ENCODE peak calls at places on chromosomes 1 and 21, in six cellular contexts. S is AG09309, B is mesothelial cell of epicardium, L is breast epithelium, E is neural progenitor cell, X is coronary artery. C is an unnamed sample.

GRCh38 chr1:91120421-91120820 is 98.6 kb upstream of the ZNF644 start:
- DNase-seq in L (no peak), E (no peak), X (no peak), S (no peak), B (no peak), C (no peak)

GRCh38 chr1:218312509-218312908 is 27.4 kb downstream of the RRP15 start:
- DNase-seq in B (no peak), L (no peak), E (no peak), S (no peak), X (no peak), C (no peak)

GRCh38 chr1:89464008-89464407 is 60.6 kb upstream of the LRRC8B start:
- DNase-seq in E (no peak), B (no peak), S (no peak), L (no peak), X (no peak), C (no peak)

GRCh38 chr1:162056043-162056442 is 13.4 kb upstream of the NOS1AP start:
- DNase-seq in E (peak), L (peak), X (no peak), S (no peak), B (no peak), C (peak)

GRCh38 chr21:14603202-14603601 is 57.1 kb upstream of the SAMSN1 start:
- DNase-seq in S (no peak), L (no peak), B (no peak), E (no peak), X (no peak), C (no peak)

GRCh38 chr1:24021403-24022266 is 41.5 kb upstream of the SRSF10 start:
- DNase-seq in B (no peak), X (no peak), L (no peak), E (no peak), S (no peak), C (no peak)

GRCh38 chr1:149888999-149889289 is 10.4 kb upstream of the BOLA1 start:
- DNase-seq in L (no peak), X (no peak), B (no peak), S (no peak), E (peak), C (no peak)

GRCh38 chr1:168497376-168497952 is 46.3 kb downstream of the XCL2 start:
- DNase-seq in S (no peak), E (no peak), L (no peak), B (no peak), X (no peak), C (no peak)

GRCh38 chr1:206682111-206682510 is 2.6 kb upstream of the MAPKAPK2 start:
- DNase-seq in L (no peak), E (no peak), B (no peak), X (no peak), S (no peak), C (peak)

GRCh38 chr1:8294170-8294697 is 23.7 kb upstream of the SLC45A1 start:
- DNase-seq in S (no peak), X (no peak), B (no peak), L (no peak), E (no peak), C (no peak)

GRCh38 chr1:20443703-20444587 is 42.1 kb downstream of the CAMK2N1 start:
- DNase-seq in X (no peak), S (no peak), L (peak), B (no peak), E (peak), C (no peak)

GRCh38 chr1:158035976-158036583 is 42.6 kb downstream of the KIRREL1 start:
- DNase-seq in L (no peak), B (no peak), E (peak), S (no peak), X (no peak), C (no peak)

GRCh38 chr1:18944810-18945209 is 11.7 kb downstream of the IFFO2 start:
- DNase-seq in L (no peak), S (no peak), E (no peak), B (no peak), X (no peak), C (no peak)

GRCh38 chr1:24902471-24902891 is 27.6 kb downstream of the RUNX3 start:
- DNase-seq in L (peak), X (peak), E (no peak), B (no peak), S (no peak), C (no peak)

GRCh38 chr1:50275564-50275963 is 147.7 kb downstream of the DMRTA2 start:
- DNase-seq in E (no peak), L (no peak), S (no peak), B (no peak), X (no peak), C (no peak)

GRCh38 chr1:153752561-153753195 is 22.5 kb upstream of the SLC27A3 start:
- DNase-seq in S (no peak), B (no peak), E (no peak), X (peak), L (no peak), C (no peak)

GRCh38 chr1:167524651-167525050 is 6.3 kb upstream of the CD247 start:
- DNase-seq in B (no peak), X (no peak), L (no peak), S (no peak), E (no peak), C (no peak)

GRCh38 chr1:10615336-10615735 is 140.6 kb downstream of the PEX14 start:
- DNase-seq in S (no peak), X (peak), E (no peak), B (no peak), L (peak), C (no peak)

GRCh38 chr1:183871142-183871541 is 66.2 kb downstream of the RGL1 start:
- DNase-seq in B (no peak), X (no peak), E (peak), S (no peak), L (no peak), C (no peak)

GRCh38 chr1:94336991-94337390 is 81.2 kb upstream of the ABCD3 start:
- DNase-seq in B (no peak), L (no peak), S (no peak), X (no peak), E (no peak), C (no peak)

GRCh38 chr1:216293673-216294072 is 129.6 kb downstream of the USH2A start:
- DNase-seq in S (no peak), X (no peak), L (no peak), B (no peak), E (no peak), C (no peak)

GRCh38 chr1:238581332-238581731 is 690.6 kb upstream of the ZP4 start:
- DNase-seq in E (no peak), X (no peak), S (no peak), L (no peak), B (no peak), C (no peak)

GRCh38 chr1:49319426-49319963 is 542.8 kb upstream of the BEND5 start:
- DNase-seq in B (no peak), E (no peak), L (no peak), X (no peak), S (no peak), C (no peak)

GRCh38 chr1:197470330-197470729 is 202.3 kb downstream of the CRB1 start:
- DNase-seq in L (no peak), B (no peak), E (no peak), X (no peak), S (no peak), C (no peak)

GRCh38 chr1:173097001-173097400 is 46.3 kb upstream of the TNFSF18 start:
- DNase-seq in B (no peak), E (no peak), X (no peak), S (peak), L (no peak), C (no peak)

GRCh38 chr1:202046227-202046626 is 35.8 kb downstream of the ELF3 start:
- DNase-seq in L (peak), X (no peak), B (no peak), S (no peak), E (no peak), C (no peak)

GRCh38 chr21:33441489-33442477 is 38.0 kb downstream of the TMEM50B start:
- DNase-seq in E (no peak), B (no peak), L (no peak), X (peak), S (peak), C (peak)

GRCh38 chr1:111227875-111228747 is 598 bp downstream of the CHI3L2 start:
- DNase-seq in X (no peak), L (peak), E (no peak), S (peak), B (no peak), C (no peak)

GRCh38 chr1:226882631-226883409 is 12.4 kb downstream of the PSEN2 start:
- DNase-seq in S (no peak), L (no peak), E (no peak), B (no peak), X (no peak), C (peak)

GRCh38 chr1:51306950-51307349 is 23.4 kb downstream of the TTC39A start:
- DNase-seq in L (no peak), E (no peak), B (no peak), X (no peak), S (no peak), C (no peak)

GRCh38 chr1:64686828-64687724 is 57.8 kb upstream of the RAVER2 start:
- DNase-seq in X (no peak), B (no peak), L (no peak), S (peak), E (peak), C (peak)

GRCh38 chr1:40421694-40422384 is 28.4 kb upstream of the ZFP69B start:
- DNase-seq in B (no peak), L (no peak), X (no peak), E (no peak), S (no peak), C (no peak)

GRCh38 chr1:159296697-159297375 is 5.3 kb upstream of the FCER1A start:
- DNase-seq in E (no peak), S (no peak), B (no peak), X (no peak), L (no peak), C (no peak)

GRCh38 chr1:73537400-73537799 is 660.6 kb downstream of the LRRIQ3 start:
- DNase-seq in S (no peak), B (no peak), E (peak), X (no peak), L (no peak), C (no peak)

GRCh38 chr1:117114816-117115215 is 6.7 kb downstream of the TRIM45 start:
- DNase-seq in S (no peak), E (no peak), L (no peak), B (no peak), X (no peak), C (no peak)

GRCh38 chr1:31397360-31398095 is 15.5 kb upstream of the SERINC2 start:
- DNase-seq in L (no peak), B (no peak), S (no peak), E (no peak), X (no peak), C (no peak)

GRCh38 chr1:241990040-241990439 is 8.9 kb downstream of the MAP1LC3C start:
- DNase-seq in B (no peak), E (no peak), L (peak), X (peak), S (peak), C (no peak)

DNA sequence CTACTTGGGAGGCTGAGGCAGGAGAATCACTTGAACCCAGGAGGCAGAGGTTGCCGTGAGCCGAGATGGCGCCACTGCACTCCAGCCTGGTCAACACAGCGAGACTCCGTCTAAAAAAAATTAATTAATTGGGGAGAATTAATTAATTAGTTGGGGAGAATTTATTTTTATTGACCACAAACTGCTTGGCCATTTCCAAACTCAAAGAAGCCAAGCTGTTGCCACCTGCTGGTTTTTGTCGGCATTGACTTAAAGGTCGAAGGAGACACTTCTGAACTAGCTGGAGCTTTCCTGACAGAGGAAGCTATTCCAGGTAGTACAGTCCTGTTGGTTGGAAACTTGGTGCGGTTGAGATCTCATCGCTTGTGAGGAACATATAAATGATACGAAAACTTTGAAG is 13.1 kb downstream of the MAP1LC3C start:
- DNase-seq in B (no peak), E (peak), X (no peak), L (no peak), S (no peak), C (peak)
- TF ChIP-seq CTCF in B (peak), E (peak), X (no peak), L (no peak), S (peak), C (peak)

GRCh38 chr21:45287438-45288391 is at the start of gene POFUT2:
- DNase-seq in L (peak), B (peak), S (peak), E (peak), X (peak), C (peak)

GRCh38 chr21:45285266-45285931 is 2.3 kb downstream of the POFUT2 start:
- DNase-seq in X (peak), L (peak), S (no peak), B (no peak), E (no peak), C (no peak)

GRCh38 chr21:45288441-45288841 is 746 bp upstream of the POFUT2 start:
- DNase-seq in E (peak), L (peak), X (peak), S (no peak), B (no peak), C (no peak)

GRCh38 chr21:45289134-45289533 is 1.4 kb upstream of the POFUT2 start:
- DNase-seq in E (no peak), B (no peak), S (no peak), L (no peak), X (peak), C (no peak)

GRCh38 chr21:45286671-45287437 is 841 bp downstream of the POFUT2 start:
- DNase-seq in E (peak), S (no peak), B (no peak), X (peak), L (peak), C (no peak)
- TF ChIP-seq CTCF in E (no peak), S (no peak), B (no peak), X (no peak), L (no peak), C (no peak)

DNA sequence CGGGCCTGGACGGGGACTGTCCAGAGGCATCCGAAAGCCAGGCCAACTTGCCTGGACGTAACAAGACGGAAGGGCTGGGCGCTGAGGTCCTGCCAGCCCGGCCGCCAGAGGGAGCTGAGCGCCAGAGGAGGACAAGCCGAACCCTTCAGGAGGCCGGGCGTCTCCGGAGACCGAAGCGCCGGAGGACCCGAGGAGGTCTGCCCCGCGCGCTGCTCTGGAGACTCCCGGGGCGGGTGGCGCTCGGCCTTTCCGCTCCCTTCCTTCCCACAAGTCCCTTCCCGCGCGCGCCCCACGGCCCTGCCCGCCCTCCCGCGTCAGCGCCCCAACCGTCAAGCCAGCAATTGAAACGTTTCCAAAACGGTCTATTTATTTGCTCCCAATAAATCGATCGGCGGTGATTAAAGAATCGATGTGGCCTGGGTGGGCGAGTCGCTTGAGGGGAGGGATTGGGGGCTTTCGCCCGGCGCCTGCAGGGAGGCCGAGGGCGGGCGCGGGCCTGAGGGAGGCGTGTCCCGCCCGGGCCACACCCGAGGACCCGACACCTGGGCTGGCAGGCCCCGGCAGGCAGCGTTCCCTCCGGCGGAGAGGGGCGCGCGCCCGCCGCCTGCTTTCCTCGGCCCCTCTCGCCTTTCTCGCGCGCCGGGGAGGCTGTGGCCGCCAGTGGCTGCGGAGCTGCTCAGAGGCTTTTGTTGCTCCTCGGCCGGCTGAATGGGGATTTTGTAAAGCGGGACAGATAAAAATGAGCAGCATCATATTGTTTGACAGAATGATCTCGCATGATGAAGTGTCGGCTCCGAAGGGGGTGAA is 5.2 kb upstream of the FOXD3 start:
- DNase-seq in X (no peak), B (peak), L (no peak), E (peak), S (no peak), C (peak)
- TF ChIP-seq CTCF in X (no peak), B (no peak), L (peak), E (peak), S (peak), C (peak)

DNA sequence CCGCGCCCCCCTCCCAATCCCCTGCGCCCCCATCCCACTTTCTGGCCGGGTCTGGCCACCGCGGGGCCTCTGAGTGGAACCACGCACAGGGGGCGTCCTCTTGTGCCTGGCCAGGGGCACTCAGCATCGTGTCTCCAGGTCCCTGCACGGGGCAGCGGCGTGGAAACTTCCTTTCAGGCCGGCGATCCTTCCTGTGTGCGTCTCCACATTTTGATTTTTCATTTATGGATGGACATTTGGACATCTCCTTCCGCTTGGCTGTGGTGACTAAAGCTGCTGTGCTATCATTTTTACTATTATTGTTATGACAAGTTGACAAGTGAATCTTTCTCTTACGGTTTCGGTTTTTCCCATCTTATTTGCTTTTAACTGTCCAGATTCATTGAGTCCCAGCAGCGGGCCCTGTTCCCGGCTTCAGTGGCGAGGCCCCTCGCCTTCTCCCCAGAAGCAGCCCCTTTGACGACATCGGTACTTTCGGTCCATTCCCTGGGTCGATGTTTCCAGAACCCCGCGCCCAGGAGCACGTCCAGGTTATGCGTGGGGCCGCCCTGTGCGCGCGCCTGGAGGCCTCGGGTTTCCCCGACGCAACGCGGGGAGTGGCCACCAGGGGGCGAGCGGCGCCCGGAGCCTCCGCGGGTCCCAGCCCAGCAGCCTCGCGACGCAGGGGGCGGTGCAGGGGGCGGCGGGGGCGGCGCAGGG is 12.4 kb upstream of the SLC19A1 start:
- DNase-seq in L (peak), X (no peak), S (no peak), E (peak), B (peak), C (peak)
- TF ChIP-seq CTCF in L (peak), X (peak), S (peak), E (peak), B (peak), C (peak)

DNA sequence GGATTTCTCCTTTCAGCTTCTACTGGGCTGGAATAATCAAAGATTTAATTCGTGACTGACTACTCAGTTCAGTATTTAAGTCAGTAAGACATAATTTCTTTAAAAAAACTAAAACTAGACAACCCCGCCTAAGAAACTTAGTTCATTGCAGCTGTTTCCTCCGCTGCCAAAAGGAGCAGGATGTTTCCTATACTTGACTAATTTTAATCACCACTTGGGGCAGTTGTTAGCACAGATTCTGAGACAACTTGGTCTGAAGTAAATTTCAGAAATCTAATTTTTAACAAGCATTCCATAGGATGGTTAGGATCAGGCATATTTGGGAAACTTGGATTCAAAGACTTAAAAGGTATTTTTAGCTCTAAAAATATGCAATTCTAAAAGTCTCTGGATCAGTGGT is 34.0 kb downstream of the EPRS1 start:
- DNase-seq in E (no peak), B (no peak), S (peak), X (no peak), L (no peak), C (no peak)
- TF ChIP-seq CTCF in E (peak), B (no peak), S (peak), X (no peak), L (no peak), C (no peak)

GRCh38 chr21:37460196-37460595 is 93.6 kb downstream of the DYRK1A start:
- DNase-seq in E (peak), X (no peak), S (no peak), B (no peak), L (no peak), C (no peak)
- TF ChIP-seq CTCF in E (peak), X (no peak), S (no peak), B (no peak), L (no peak), C (no peak)

GRCh38 chr1:200951016-200951415 is 56.3 kb downstream of the INAVA start:
- DNase-seq in L (no peak), B (no peak), S (no peak), E (no peak), X (peak), C (no peak)
- TF ChIP-seq CTCF in L (no peak), B (no peak), S (no peak), E (no peak), X (no peak), C (no peak)

GRCh38 chr1:182646739-182647138 is 37.6 kb downstream of the RGS8 start:
- DNase-seq in B (no peak), S (no peak), L (peak), X (no peak), E (no peak), C (no peak)

GRCh38 chr1:182652933-182653332 is 31.5 kb downstream of the RGS8 start:
- DNase-seq in X (no peak), L (no peak), E (no peak), S (no peak), B (no peak), C (no peak)

GRCh38 chr1:182650678-182651669 is 33.4 kb downstream of the RGS8 start:
- DNase-seq in S (no peak), X (no peak), E (no peak), L (no peak), B (no peak), C (no peak)

GRCh38 chr1:182644863-182645262 is 39.5 kb downstream of the RGS8 start:
- DNase-seq in E (no peak), B (no peak), S (no peak), L (no peak), X (no peak), C (no peak)

GRCh38 chr1:182649041-182649440 is 35.3 kb downstream of the RGS8 start:
- DNase-seq in E (no peak), S (no peak), L (no peak), X (no peak), B (no peak), C (peak)
- TF ChIP-seq CTCF in E (no peak), S (no peak), L (no peak), X (no peak), B (no peak), C (no peak)